ENCODE peak calls at places on chromosomes 1 and 21, in six cellular contexts. O is endothelial cell, E is lower lobe of right lung, J is body of pancreas, H is IMR-90, T is left ventricle myocardium inferior. L is an unnamed sample.

GRCh38 chr1:213720032-213720431 is 267.7 kb upstream of the PROX1 start:
- DNase-seq in O (no peak), E (no peak), J (no peak), H (no peak), T (no peak), L (no peak)

GRCh38 chr1:245692318-245692717 is 537.5 kb downstream of the KIF26B start:
- DNase-seq in O (no peak), E (no peak), J (no peak), H (no peak), T (no peak), L (no peak)

GRCh38 chr1:1304331-1305299 is 3.1 kb downstream of the ACAP3 start:
- DNase-seq in O (peak), E (peak), J (peak), H (peak), T (peak), L (no peak)

GRCh38 chr1:17119076-17119743 is at the start of gene PADI2:
- DNase-seq in O (peak), E (peak), J (peak), H (peak), T (peak), L (peak)

GRCh38 chr21:35352066-35352770 is 303.1 kb upstream of the RUNX1 start:
- DNase-seq in O (no peak), E (no peak), J (no peak), H (peak), T (no peak), L (no peak)

GRCh38 chr1:92544756-92545165 is 58.0 kb upstream of the GFI1 start:
- DNase-seq in O (no peak), E (no peak), J (no peak), H (peak), T (no peak), L (no peak)

GRCh38 chr1:153804112-153804511 is 28.9 kb downstream of the SLC27A3 start:
- DNase-seq in O (no peak), E (no peak), J (no peak), H (no peak), T (no peak), L (no peak)

GRCh38 chr21:42227909-42228708 is 9.2 kb downstream of the ABCG1 start:
- DNase-seq in O (peak), E (peak), J (peak), H (peak), T (peak), L (peak)

GRCh38 chr1:117607471-117607870 is 1.6 kb downstream of the TENT5C start:
- DNase-seq in O (no peak), E (no peak), J (peak), H (no peak), T (no peak), L (no peak)

GRCh38 chr1:44802306-44803061 is 2.3 kb downstream of the PLK3 start:
- DNase-seq in O (no peak), E (peak), J (no peak), H (no peak), T (peak), L (no peak)

GRCh38 chr1:54583868-54584267 is 35.8 kb downstream of the ACOT11 start:
- DNase-seq in O (no peak), E (no peak), J (no peak), H (no peak), T (no peak), L (no peak)

GRCh38 chr1:23242414-23242813 is 25.1 kb upstream of the HTR1D start:
- DNase-seq in O (no peak), E (no peak), J (no peak), H (no peak), T (no peak), L (no peak)

GRCh38 chr1:7558921-7559869 is 211.9 kb upstream of the VAMP3 start:
- DNase-seq in O (no peak), E (no peak), J (no peak), H (no peak), T (no peak), L (no peak)

GRCh38 chr1:200453544-200453905 is 43.7 kb upstream of the ZNF281 start:
- DNase-seq in O (no peak), E (no peak), J (no peak), H (no peak), T (no peak), L (no peak)

GRCh38 chr1:108889706-108890105 is 12.9 kb downstream of the GPSM2 start:
- DNase-seq in O (no peak), E (no peak), J (no peak), H (no peak), T (no peak), L (no peak)

GRCh38 chr1:115977481-115978258 is 1.4 kb downstream of the SLC22A15 start:
- DNase-seq in O (no peak), E (peak), J (no peak), H (no peak), T (no peak), L (peak)

GRCh38 chr1:203227684-203228083 is 1.8 kb downstream of the CHIT1 start:
- DNase-seq in O (no peak), E (no peak), J (no peak), H (no peak), T (no peak), L (no peak)

GRCh38 chr1:54229281-54229891 is 29.4 kb downstream of the MRPL37 start:
- DNase-seq in O (no peak), E (no peak), J (no peak), H (peak), T (no peak), L (no peak)

GRCh38 chr1:20717452-20718342 is at the start of gene KIF17:
- DNase-seq in O (peak), E (peak), J (peak), H (peak), T (peak), L (peak)

GRCh38 chr1:86194491-86195034 is 38.0 kb upstream of the COL24A1 start:
- DNase-seq in O (no peak), E (no peak), J (no peak), H (no peak), T (no peak), L (no peak)

GRCh38 chr1:169634877-169635276 is 5.0 kb upstream of the SELP start:
- DNase-seq in O (no peak), E (no peak), J (no peak), H (no peak), T (no peak), L (no peak)

GRCh38 chr1:2971146-2971501 is 50.1 kb upstream of the ACTRT2 start:
- DNase-seq in O (no peak), E (no peak), J (no peak), H (no peak), T (no peak), L (peak)

GRCh38 chr1:69172003-69173000 is 395.4 kb upstream of the LRRC7 start:
- DNase-seq in O (no peak), E (no peak), J (no peak), H (peak), T (no peak), L (no peak)

GRCh38 chr1:77948841-77949424 is 29.9 kb downstream of the FUBP1 start:
- DNase-seq in O (peak), E (no peak), J (no peak), H (peak), T (no peak), L (no peak)

GRCh38 chr1:18974005-18974404 is 17.5 kb upstream of the IFFO2 start:
- DNase-seq in O (no peak), E (no peak), J (no peak), H (no peak), T (no peak), L (no peak)

GRCh38 chr1:27605796-27606707 is 2.1 kb upstream of the AHDC1 start:
- DNase-seq in O (peak), E (no peak), J (peak), H (peak), T (no peak), L (no peak)

GRCh38 chr1:25572708-25573590 is 29.5 kb downstream of the LDLRAP1 start:
- DNase-seq in O (peak), E (no peak), J (peak), H (peak), T (no peak), L (no peak)

GRCh38 chr21:10425856-10426255 is 95.5 kb upstream of the TPTE start:
- DNase-seq in O (no peak), E (no peak), J (no peak), H (no peak), T (no peak), L (no peak)

GRCh38 chr1:211482306-211482705 is 9.7 kb downstream of the RD3 start:
- DNase-seq in O (no peak), E (no peak), J (no peak), H (no peak), T (no peak), L (no peak)

GRCh38 chr21:41571938-41572510 is 64.1 kb upstream of the TMPRSS2 start:
- DNase-seq in O (no peak), E (no peak), J (no peak), H (no peak), T (no peak), L (no peak)

GRCh38 chr1:2408859-2409276 is 3.5 kb downstream of the PEX10 start:
- DNase-seq in O (no peak), E (no peak), J (no peak), H (no peak), T (peak), L (no peak)

GRCh38 chr1:183838221-183838620 is 33.3 kb downstream of the RGL1 start:
- DNase-seq in O (no peak), E (no peak), J (no peak), H (no peak), T (no peak), L (no peak)

GRCh38 chr1:156844102-156844501 is 14.8 kb downstream of the INSRR start:
- DNase-seq in O (no peak), E (no peak), J (no peak), H (no peak), T (no peak), L (no peak)

GRCh38 chr1:22259581-22260282 is 116.8 kb upstream of the WNT4 start:
- DNase-seq in O (no peak), E (peak), J (no peak), H (peak), T (no peak), L (no peak)

GRCh38 chr1:90104941-90105593 is 110.2 kb downstream of the ZNF326 start:
- DNase-seq in O (no peak), E (no peak), J (no peak), H (no peak), T (no peak), L (no peak)

GRCh38 chr1:208006258-208006920 is 95.5 kb upstream of the CD34 start:
- DNase-seq in O (no peak), E (no peak), J (no peak), H (no peak), T (no peak), L (no peak)
- TF ChIP-seq CTCF in O (no peak), E (no peak), J (no peak), H (no peak), T (no peak), L (no peak)

GRCh38 chr1:110134050-110134595 is 16.2 kb upstream of the SLC6A17 start:
- DNase-seq in O (no peak), E (no peak), J (no peak), H (peak), T (no peak), L (no peak)

GRCh38 chr1:110132682-110133081 is 17.6 kb upstream of the SLC6A17 start:
- DNase-seq in O (no peak), E (no peak), J (no peak), H (no peak), T (no peak), L (no peak)

GRCh38 chr1:110133436-110133835 is 16.9 kb upstream of the SLC6A17 start:
- DNase-seq in O (no peak), E (no peak), J (no peak), H (no peak), T (no peak), L (no peak)

GRCh38 chr1:110130989-110131388 is 18.7 kb downstream of the UBL4B start:
- DNase-seq in O (no peak), E (no peak), J (no peak), H (no peak), T (no peak), L (no peak)

GRCh38 chr1:110130113-110130591 is 17.9 kb downstream of the UBL4B start:
- DNase-seq in O (no peak), E (no peak), J (no peak), H (no peak), T (peak), L (no peak)
- TF ChIP-seq CTCF in O (no peak), E (no peak), J (peak), H (no peak), T (peak), L (no peak)

DNA sequence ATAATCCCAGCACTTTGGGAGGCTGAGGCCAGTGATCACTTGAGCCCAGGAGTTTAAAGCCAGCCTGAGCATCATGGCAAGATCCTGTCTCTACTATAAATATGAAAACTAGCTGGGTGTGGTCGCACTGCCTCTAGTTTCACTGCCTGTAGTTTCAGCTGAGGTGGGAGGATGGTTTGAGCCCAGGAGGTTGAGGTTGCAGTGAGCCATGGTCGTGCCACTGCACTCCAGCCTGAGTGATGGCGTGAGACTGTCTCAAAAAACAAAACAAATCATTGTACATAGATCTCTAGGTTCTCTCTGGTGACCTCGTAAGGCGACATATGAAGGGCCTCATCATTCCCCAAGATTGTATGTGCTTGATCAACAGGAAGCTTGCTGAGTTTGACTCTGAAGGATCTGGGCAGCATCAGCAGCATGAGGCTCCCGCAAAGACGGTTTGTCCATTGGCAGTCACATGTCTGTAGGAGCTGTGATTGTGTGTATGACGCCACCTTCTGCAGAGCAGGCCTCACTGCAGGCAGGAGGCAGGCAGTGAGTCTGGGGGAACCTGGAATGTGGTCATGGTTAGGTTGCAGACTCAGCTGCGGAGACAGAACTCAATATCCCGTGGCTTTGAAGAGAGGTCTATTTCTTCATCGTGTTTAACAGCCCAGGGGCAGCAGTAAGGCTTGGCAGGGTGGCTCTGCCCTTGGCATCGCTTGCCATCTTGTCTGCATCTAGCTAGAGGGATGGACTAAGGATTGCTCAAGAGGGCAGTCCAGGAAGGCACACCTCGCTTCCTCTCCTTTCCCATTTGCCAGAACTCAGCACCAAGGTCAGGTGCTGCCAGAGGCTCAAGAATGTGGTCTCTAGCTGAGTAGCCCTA is 13.9 kb downstream of the ATP5PO start:
- DNase-seq in O (peak), E (no peak), J (no peak), H (peak), T (no peak), L (no peak)
- TF ChIP-seq CTCF in O (peak), E (peak), J (peak), H (peak), T (peak), L (peak)

GRCh38 chr21:43365611-43366426 is 61.1 kb downstream of the SIK1 start:
- DNase-seq in O (no peak), E (no peak), J (no peak), H (no peak), T (no peak), L (no peak)

GRCh38 chr21:43364261-43364510 is 62.7 kb downstream of the SIK1 start:
- DNase-seq in O (no peak), E (no peak), J (no peak), H (no peak), T (no peak), L (no peak)

GRCh38 chr21:43366656-43367055 is 60.3 kb downstream of the SIK1 start:
- DNase-seq in O (no peak), E (no peak), J (no peak), H (no peak), T (no peak), L (no peak)

GRCh38 chr21:43363506-43364260 is 63.2 kb downstream of the SIK1 start:
- DNase-seq in O (no peak), E (no peak), J (no peak), H (no peak), T (no peak), L (no peak)

DNA sequence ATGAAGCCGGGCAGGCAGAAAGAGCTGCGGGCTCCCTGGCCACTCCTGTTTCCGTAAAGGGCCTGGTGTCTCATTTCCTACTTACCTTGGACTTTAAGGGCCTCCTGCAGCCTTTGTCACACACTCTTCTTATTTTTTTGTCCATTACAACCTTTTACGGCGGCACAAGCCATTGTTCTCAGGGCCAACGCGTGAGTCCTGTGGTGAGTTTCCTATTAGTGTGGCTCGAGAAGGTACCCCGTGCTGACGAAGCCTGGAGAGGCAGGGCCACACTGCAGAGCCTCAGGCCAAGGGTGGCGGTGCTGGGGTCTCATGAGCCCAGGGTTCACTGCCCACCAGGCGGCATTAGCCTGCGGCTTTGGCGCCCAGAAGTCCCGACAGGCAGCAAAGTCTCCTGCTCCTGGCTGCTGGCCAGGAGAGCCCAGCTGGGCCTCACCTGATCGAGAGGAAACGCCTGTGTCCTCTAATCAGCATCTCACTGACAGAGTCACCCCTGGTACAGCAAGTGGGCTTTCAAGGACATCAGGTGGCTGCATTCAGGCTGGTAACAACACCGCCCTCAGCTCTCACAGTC is 62.0 kb downstream of the SIK1 start:
- DNase-seq in O (no peak), E (no peak), J (no peak), H (no peak), T (no peak), L (no peak)
- TF ChIP-seq CTCF in O (no peak), E (no peak), J (no peak), H (no peak), T (no peak), L (no peak)

L was measured in CD14-positive monocyte.